ENCODE peak calls at places on chromosomes 7 and 10, in eight cellular contexts. One of them, this sample, is unnamed.

GRCh38 chr7:29977926-29978652 is 11.5 kb downstream of the SCRN1 start:
- DNase-seq in anterior cingulate cortex: no peak
- DNase-seq in ELF-1: peak; percentile 74
- DNase-seq in stimulated activated CD4-positive, alpha-beta T cell treated with anti-CD3 and anti-CD28 coated beads, Interleukin-15, amount 100 ng/mL, for 24 hours: no peak
- DNase-seq in ecto neural progenitor cell: peak; percentile 58
- DNase-seq in posterior vena cava: no peak
- DNase-seq in fibroblast of lung: no peak
- DNase-seq in cardiac septum: no peak
- DNase-seq in this sample: no peak

GRCh38 chr7:155287229-155287935 is 10.3 kb upstream of the INSIG1 start:
- DNase-seq in anterior cingulate cortex: no peak
- DNase-seq in ELF-1: no peak
- DNase-seq in stimulated activated CD4-positive, alpha-beta T cell treated with anti-CD3 and anti-CD28 coated beads, Interleukin-15, amount 100 ng/mL, for 24 hours: no peak
- DNase-seq in ecto neural progenitor cell: no peak
- DNase-seq in posterior vena cava: no peak
- DNase-seq in fibroblast of lung: no peak
- DNase-seq in cardiac septum: no peak
- DNase-seq in this sample: no peak

GRCh38 chr7:80583901-80584300 is 54.5 kb upstream of the CD36 start:
- DNase-seq in anterior cingulate cortex: no peak
- DNase-seq in ELF-1: no peak
- DNase-seq in stimulated activated CD4-positive, alpha-beta T cell treated with anti-CD3 and anti-CD28 coated beads, Interleukin-15, amount 100 ng/mL, for 24 hours: no peak
- DNase-seq in ecto neural progenitor cell: no peak
- DNase-seq in posterior vena cava: no peak
- DNase-seq in fibroblast of lung: no peak
- DNase-seq in cardiac septum: no peak
- DNase-seq in this sample: peak; percentile 58

GRCh38 chr7:77995717-77996116 is 197.1 kb downstream of the PHTF2 start:
- DNase-seq in anterior cingulate cortex: no peak
- DNase-seq in ELF-1: peak; percentile 58
- DNase-seq in stimulated activated CD4-positive, alpha-beta T cell treated with anti-CD3 and anti-CD28 coated beads, Interleukin-15, amount 100 ng/mL, for 24 hours: no peak
- DNase-seq in ecto neural progenitor cell: no peak
- DNase-seq in posterior vena cava: no peak
- DNase-seq in fibroblast of lung: no peak
- DNase-seq in cardiac septum: no peak
- DNase-seq in this sample: no peak

GRCh38 chr7:45031829-45032228 is 31.8 kb downstream of the CCM2 start:
- DNase-seq in anterior cingulate cortex: no peak
- DNase-seq in ELF-1: peak; percentile 14
- DNase-seq in stimulated activated CD4-positive, alpha-beta T cell treated with anti-CD3 and anti-CD28 coated beads, Interleukin-15, amount 100 ng/mL, for 24 hours: no peak
- DNase-seq in ecto neural progenitor cell: no peak
- DNase-seq in posterior vena cava: no peak
- DNase-seq in fibroblast of lung: no peak
- DNase-seq in cardiac septum: no peak
- DNase-seq in this sample: no peak

GRCh38 chr7:50359995-50360925 is 55.7 kb downstream of the IKZF1 start:
- DNase-seq in anterior cingulate cortex: no peak
- DNase-seq in ELF-1: peak; percentile 89
- DNase-seq in stimulated activated CD4-positive, alpha-beta T cell treated with anti-CD3 and anti-CD28 coated beads, Interleukin-15, amount 100 ng/mL, for 24 hours: peak; percentile 87
- DNase-seq in ecto neural progenitor cell: no peak
- DNase-seq in posterior vena cava: no peak
- DNase-seq in fibroblast of lung: no peak
- DNase-seq in cardiac septum: no peak
- DNase-seq in this sample: peak; percentile 0

GRCh38 chr7:42161723-42162122 is 75.3 kb downstream of the GLI3 start:
- DNase-seq in anterior cingulate cortex: no peak
- DNase-seq in ELF-1: no peak
- DNase-seq in stimulated activated CD4-positive, alpha-beta T cell treated with anti-CD3 and anti-CD28 coated beads, Interleukin-15, amount 100 ng/mL, for 24 hours: no peak
- DNase-seq in ecto neural progenitor cell: no peak
- DNase-seq in posterior vena cava: no peak
- DNase-seq in fibroblast of lung: no peak
- DNase-seq in cardiac septum: no peak
- DNase-seq in this sample: no peak

GRCh38 chr10:122515588-122516231 is 44.8 kb upstream of the DMBT1 start:
- DNase-seq in anterior cingulate cortex: no peak
- DNase-seq in ELF-1: no peak
- DNase-seq in stimulated activated CD4-positive, alpha-beta T cell treated with anti-CD3 and anti-CD28 coated beads, Interleukin-15, amount 100 ng/mL, for 24 hours: peak; percentile 72
- DNase-seq in ecto neural progenitor cell: no peak
- DNase-seq in posterior vena cava: no peak
- DNase-seq in fibroblast of lung: peak; percentile 80
- DNase-seq in cardiac septum: no peak
- DNase-seq in this sample: no peak

GRCh38 chr7:138097064-138097741 is 20.9 kb downstream of the AKR1D1 start:
- DNase-seq in anterior cingulate cortex: no peak
- DNase-seq in ELF-1: peak; percentile 22
- DNase-seq in stimulated activated CD4-positive, alpha-beta T cell treated with anti-CD3 and anti-CD28 coated beads, Interleukin-15, amount 100 ng/mL, for 24 hours: peak; percentile 21
- DNase-seq in ecto neural progenitor cell: no peak
- DNase-seq in posterior vena cava: no peak
- DNase-seq in fibroblast of lung: peak; percentile 14
- DNase-seq in cardiac septum: no peak
- DNase-seq in this sample: peak; percentile 1

GRCh38 chr10:12806228-12807095 is 195.1 kb downstream of the CCDC3 start:
- DNase-seq in anterior cingulate cortex: no peak
- DNase-seq in ELF-1: no peak
- DNase-seq in stimulated activated CD4-positive, alpha-beta T cell treated with anti-CD3 and anti-CD28 coated beads, Interleukin-15, amount 100 ng/mL, for 24 hours: no peak
- DNase-seq in ecto neural progenitor cell: no peak
- DNase-seq in posterior vena cava: no peak
- DNase-seq in fibroblast of lung: no peak
- DNase-seq in cardiac septum: no peak
- DNase-seq in this sample: no peak

GRCh38 chr10:102065561-102066420 is 642 bp downstream of the HPS6 start:
- DNase-seq in anterior cingulate cortex: peak; percentile 16
- DNase-seq in ELF-1: peak; percentile 55
- DNase-seq in stimulated activated CD4-positive, alpha-beta T cell treated with anti-CD3 and anti-CD28 coated beads, Interleukin-15, amount 100 ng/mL, for 24 hours: peak; percentile 32
- DNase-seq in ecto neural progenitor cell: peak; percentile 70
- DNase-seq in posterior vena cava: no peak
- DNase-seq in fibroblast of lung: no peak
- DNase-seq in cardiac septum: no peak
- DNase-seq in this sample: no peak

GRCh38 chr10:76864913-76865312 is 772.7 kb downstream of the KCNMA1 start:
- DNase-seq in anterior cingulate cortex: no peak
- DNase-seq in ELF-1: no peak
- DNase-seq in stimulated activated CD4-positive, alpha-beta T cell treated with anti-CD3 and anti-CD28 coated beads, Interleukin-15, amount 100 ng/mL, for 24 hours: no peak
- DNase-seq in ecto neural progenitor cell: no peak
- DNase-seq in posterior vena cava: no peak
- DNase-seq in fibroblast of lung: no peak
- DNase-seq in cardiac septum: no peak
- DNase-seq in this sample: no peak

GRCh38 chr10:127100983-127101615 is 95.3 kb downstream of the INSYN2A start:
- DNase-seq in anterior cingulate cortex: no peak
- DNase-seq in ELF-1: no peak
- DNase-seq in stimulated activated CD4-positive, alpha-beta T cell treated with anti-CD3 and anti-CD28 coated beads, Interleukin-15, amount 100 ng/mL, for 24 hours: no peak
- DNase-seq in ecto neural progenitor cell: no peak
- DNase-seq in posterior vena cava: no peak
- DNase-seq in fibroblast of lung: no peak
- DNase-seq in cardiac septum: no peak
- DNase-seq in this sample: no peak

GRCh38 chr10:3542185-3542611 is 242.8 kb downstream of the KLF6 start:
- DNase-seq in anterior cingulate cortex: no peak
- DNase-seq in ELF-1: no peak
- DNase-seq in stimulated activated CD4-positive, alpha-beta T cell treated with anti-CD3 and anti-CD28 coated beads, Interleukin-15, amount 100 ng/mL, for 24 hours: no peak
- DNase-seq in ecto neural progenitor cell: no peak
- DNase-seq in posterior vena cava: peak; percentile 91
- DNase-seq in fibroblast of lung: peak; percentile 95
- DNase-seq in cardiac septum: no peak
- DNase-seq in this sample: peak; percentile 96

GRCh38 chr10:19119191-19119590 is 70.6 kb downstream of the MALRD1 start:
- DNase-seq in anterior cingulate cortex: no peak
- DNase-seq in ELF-1: peak; percentile 43
- DNase-seq in stimulated activated CD4-positive, alpha-beta T cell treated with anti-CD3 and anti-CD28 coated beads, Interleukin-15, amount 100 ng/mL, for 24 hours: no peak
- DNase-seq in ecto neural progenitor cell: no peak
- DNase-seq in posterior vena cava: no peak
- DNase-seq in fibroblast of lung: no peak
- DNase-seq in cardiac septum: no peak
- DNase-seq in this sample: no peak

GRCh38 chr7:101728128-101728527 is 89.3 kb upstream of the CUX1 start:
- DNase-seq in anterior cingulate cortex: no peak
- DNase-seq in ELF-1: no peak
- DNase-seq in stimulated activated CD4-positive, alpha-beta T cell treated with anti-CD3 and anti-CD28 coated beads, Interleukin-15, amount 100 ng/mL, for 24 hours: no peak
- DNase-seq in ecto neural progenitor cell: no peak
- DNase-seq in posterior vena cava: no peak
- DNase-seq in fibroblast of lung: no peak
- DNase-seq in cardiac septum: no peak
- DNase-seq in this sample: no peak

GRCh38 chr10:58856508-58857240 is 319.8 kb upstream of the PHYHIPL start:
- DNase-seq in anterior cingulate cortex: no peak
- DNase-seq in ELF-1: peak; percentile 50
- DNase-seq in stimulated activated CD4-positive, alpha-beta T cell treated with anti-CD3 and anti-CD28 coated beads, Interleukin-15, amount 100 ng/mL, for 24 hours: no peak
- DNase-seq in ecto neural progenitor cell: no peak
- DNase-seq in posterior vena cava: no peak
- DNase-seq in fibroblast of lung: peak; percentile 98
- DNase-seq in cardiac septum: no peak
- DNase-seq in this sample: peak; percentile 97

GRCh38 chr7:124655990-124656389 is 109.6 kb downstream of the GPR37 start:
- DNase-seq in anterior cingulate cortex: no peak
- DNase-seq in ELF-1: no peak
- DNase-seq in stimulated activated CD4-positive, alpha-beta T cell treated with anti-CD3 and anti-CD28 coated beads, Interleukin-15, amount 100 ng/mL, for 24 hours: no peak
- DNase-seq in ecto neural progenitor cell: no peak
- DNase-seq in posterior vena cava: no peak
- DNase-seq in fibroblast of lung: no peak
- DNase-seq in cardiac septum: no peak
- DNase-seq in this sample: no peak

GRCh38 chr10:71357792-71358265 is 38.8 kb downstream of the SLC29A3 start:
- DNase-seq in anterior cingulate cortex: no peak
- DNase-seq in ELF-1: peak; percentile 43
- DNase-seq in stimulated activated CD4-positive, alpha-beta T cell treated with anti-CD3 and anti-CD28 coated beads, Interleukin-15, amount 100 ng/mL, for 24 hours: no peak
- DNase-seq in ecto neural progenitor cell: no peak
- DNase-seq in posterior vena cava: no peak
- DNase-seq in fibroblast of lung: peak; percentile 20
- DNase-seq in cardiac septum: no peak
- DNase-seq in this sample: no peak

GRCh38 chr7:142357953-142358520 is 100.2 kb upstream of the PRSS58 start:
- DNase-seq in anterior cingulate cortex: peak; percentile 26
- DNase-seq in ELF-1: peak; percentile 64
- DNase-seq in stimulated activated CD4-positive, alpha-beta T cell treated with anti-CD3 and anti-CD28 coated beads, Interleukin-15, amount 100 ng/mL, for 24 hours: peak; percentile 41
- DNase-seq in ecto neural progenitor cell: no peak
- DNase-seq in posterior vena cava: no peak
- DNase-seq in fibroblast of lung: peak; percentile 70
- DNase-seq in cardiac septum: no peak
- DNase-seq in this sample: peak; percentile 84

GRCh38 chr10:45368181-45368580 is 5.8 kb upstream of the ALOX5 start:
- DNase-seq in anterior cingulate cortex: no peak
- DNase-seq in ELF-1: no peak
- DNase-seq in stimulated activated CD4-positive, alpha-beta T cell treated with anti-CD3 and anti-CD28 coated beads, Interleukin-15, amount 100 ng/mL, for 24 hours: no peak
- DNase-seq in ecto neural progenitor cell: no peak
- DNase-seq in posterior vena cava: no peak
- DNase-seq in fibroblast of lung: no peak
- DNase-seq in cardiac septum: no peak
- DNase-seq in this sample: no peak

GRCh38 chr10:21183025-21183424 is 285.9 kb upstream of the NEBL start:
- DNase-seq in anterior cingulate cortex: no peak
- DNase-seq in ELF-1: no peak
- DNase-seq in stimulated activated CD4-positive, alpha-beta T cell treated with anti-CD3 and anti-CD28 coated beads, Interleukin-15, amount 100 ng/mL, for 24 hours: no peak
- DNase-seq in ecto neural progenitor cell: no peak
- DNase-seq in posterior vena cava: no peak
- DNase-seq in fibroblast of lung: no peak
- DNase-seq in cardiac septum: no peak
- DNase-seq in this sample: no peak

GRCh38 chr7:150715293-150715692 is 1.1 kb upstream of the GIMAP1 start:
- DNase-seq in anterior cingulate cortex: no peak
- DNase-seq in ELF-1: no peak
- DNase-seq in stimulated activated CD4-positive, alpha-beta T cell treated with anti-CD3 and anti-CD28 coated beads, Interleukin-15, amount 100 ng/mL, for 24 hours: peak; percentile 55
- DNase-seq in ecto neural progenitor cell: no peak
- DNase-seq in posterior vena cava: no peak
- DNase-seq in fibroblast of lung: no peak
- DNase-seq in cardiac septum: no peak
- DNase-seq in this sample: no peak

GRCh38 chr7:42677751-42678231 is 234.1 kb downstream of the C7orf25 start:
- DNase-seq in anterior cingulate cortex: no peak
- DNase-seq in ELF-1: no peak
- DNase-seq in stimulated activated CD4-positive, alpha-beta T cell treated with anti-CD3 and anti-CD28 coated beads, Interleukin-15, amount 100 ng/mL, for 24 hours: no peak
- DNase-seq in ecto neural progenitor cell: no peak
- DNase-seq in posterior vena cava: no peak
- DNase-seq in fibroblast of lung: peak; percentile 96
- DNase-seq in cardiac septum: no peak
- DNase-seq in this sample: peak; percentile 92

GRCh38 chr10:5434017-5434753 is 21.8 kb downstream of the NET1 start:
- DNase-seq in anterior cingulate cortex: no peak
- DNase-seq in ELF-1: no peak
- DNase-seq in stimulated activated CD4-positive, alpha-beta T cell treated with anti-CD3 and anti-CD28 coated beads, Interleukin-15, amount 100 ng/mL, for 24 hours: no peak
- DNase-seq in ecto neural progenitor cell: no peak
- DNase-seq in posterior vena cava: no peak
- DNase-seq in fibroblast of lung: peak; percentile 81
- DNase-seq in cardiac septum: no peak
- DNase-seq in this sample: peak; percentile 83

GRCh38 chr7:106239406-106239805 is 45.4 kb downstream of the NAMPT start:
- DNase-seq in anterior cingulate cortex: no peak
- DNase-seq in ELF-1: no peak
- DNase-seq in stimulated activated CD4-positive, alpha-beta T cell treated with anti-CD3 and anti-CD28 coated beads, Interleukin-15, amount 100 ng/mL, for 24 hours: no peak
- DNase-seq in ecto neural progenitor cell: no peak
- DNase-seq in posterior vena cava: no peak
- DNase-seq in fibroblast of lung: no peak
- DNase-seq in cardiac septum: no peak
- DNase-seq in this sample: no peak

GRCh38 chr7:31776616-31777015 is 89.6 kb downstream of the PPP1R17 start:
- DNase-seq in anterior cingulate cortex: no peak
- DNase-seq in ELF-1: no peak
- DNase-seq in stimulated activated CD4-positive, alpha-beta T cell treated with anti-CD3 and anti-CD28 coated beads, Interleukin-15, amount 100 ng/mL, for 24 hours: no peak
- DNase-seq in ecto neural progenitor cell: no peak
- DNase-seq in posterior vena cava: no peak
- DNase-seq in fibroblast of lung: peak; percentile 92
- DNase-seq in cardiac septum: no peak
- DNase-seq in this sample: peak; percentile 68

GRCh38 chr10:84846646-84847045 is 518.3 kb downstream of the CCSER2 start:
- DNase-seq in anterior cingulate cortex: no peak
- DNase-seq in ELF-1: no peak
- DNase-seq in stimulated activated CD4-positive, alpha-beta T cell treated with anti-CD3 and anti-CD28 coated beads, Interleukin-15, amount 100 ng/mL, for 24 hours: no peak
- DNase-seq in ecto neural progenitor cell: no peak
- DNase-seq in posterior vena cava: no peak
- DNase-seq in fibroblast of lung: no peak
- DNase-seq in cardiac septum: no peak
- DNase-seq in this sample: no peak

GRCh38 chr10:17516376-17516775 is 62.0 kb upstream of the ST8SIA6 start:
- DNase-seq in anterior cingulate cortex: no peak
- DNase-seq in ELF-1: no peak
- DNase-seq in stimulated activated CD4-positive, alpha-beta T cell treated with anti-CD3 and anti-CD28 coated beads, Interleukin-15, amount 100 ng/mL, for 24 hours: no peak
- DNase-seq in ecto neural progenitor cell: no peak
- DNase-seq in posterior vena cava: no peak
- DNase-seq in fibroblast of lung: peak; percentile 80
- DNase-seq in cardiac septum: no peak
- DNase-seq in this sample: no peak

GRCh38 chr7:158809596-158809995 is 19.7 kb downstream of the ESYT2 start:
- DNase-seq in anterior cingulate cortex: no peak
- DNase-seq in ELF-1: no peak
- DNase-seq in stimulated activated CD4-positive, alpha-beta T cell treated with anti-CD3 and anti-CD28 coated beads, Interleukin-15, amount 100 ng/mL, for 24 hours: no peak
- DNase-seq in ecto neural progenitor cell: no peak
- DNase-seq in posterior vena cava: no peak
- DNase-seq in fibroblast of lung: peak; percentile 44
- DNase-seq in cardiac septum: no peak
- DNase-seq in this sample: no peak

GRCh38 chr7:152674860-152675760 is 831 bp downstream of the XRCC2 start:
- DNase-seq in anterior cingulate cortex: no peak
- DNase-seq in ELF-1: peak; percentile 77
- DNase-seq in stimulated activated CD4-positive, alpha-beta T cell treated with anti-CD3 and anti-CD28 coated beads, Interleukin-15, amount 100 ng/mL, for 24 hours: peak; percentile 43
- DNase-seq in ecto neural progenitor cell: peak; percentile 56
- DNase-seq in posterior vena cava: no peak
- DNase-seq in fibroblast of lung: peak; percentile 2
- DNase-seq in cardiac septum: no peak
- DNase-seq in this sample: peak; percentile 9

GRCh38 chr10:22429146-22429545 is 83.8 kb downstream of the SPAG6 start:
- DNase-seq in anterior cingulate cortex: no peak
- DNase-seq in ELF-1: no peak
- DNase-seq in stimulated activated CD4-positive, alpha-beta T cell treated with anti-CD3 and anti-CD28 coated beads, Interleukin-15, amount 100 ng/mL, for 24 hours: no peak
- DNase-seq in ecto neural progenitor cell: no peak
- DNase-seq in posterior vena cava: no peak
- DNase-seq in fibroblast of lung: no peak
- DNase-seq in cardiac septum: no peak
- DNase-seq in this sample: no peak

GRCh38 chr7:117279931-117280525 is 42.8 kb downstream of the WNT2 start:
- DNase-seq in anterior cingulate cortex: no peak
- DNase-seq in ELF-1: no peak
- DNase-seq in stimulated activated CD4-positive, alpha-beta T cell treated with anti-CD3 and anti-CD28 coated beads, Interleukin-15, amount 100 ng/mL, for 24 hours: no peak
- DNase-seq in ecto neural progenitor cell: no peak
- DNase-seq in posterior vena cava: no peak
- DNase-seq in fibroblast of lung: no peak
- DNase-seq in cardiac septum: no peak
- DNase-seq in this sample: no peak

GRCh38 chr10:7956508-7956907 is 98.0 kb upstream of the GATA3 start:
- DNase-seq in anterior cingulate cortex: no peak
- DNase-seq in ELF-1: no peak
- DNase-seq in stimulated activated CD4-positive, alpha-beta T cell treated with anti-CD3 and anti-CD28 coated beads, Interleukin-15, amount 100 ng/mL, for 24 hours: no peak
- DNase-seq in ecto neural progenitor cell: no peak
- DNase-seq in posterior vena cava: no peak
- DNase-seq in fibroblast of lung: peak; percentile 84
- DNase-seq in cardiac septum: no peak
- DNase-seq in this sample: peak; percentile 85